ENCODE peak calls at places on chromosomes 5 and 9, in eight cellular contexts. E is PC-3, W is heart left ventricle, V is fibroblast of pulmonary artery, Z is HTR-8/SVneo, I is mesothelial cell of epicardium, M is epithelial cell of esophagus, J is AG08396. P is an unnamed sample.

GRCh38 chr5:141657937-141658545 is 6.8 kb upstream of the FCHSD1 start:
- DNase-seq in M (peak), W (no peak), Z (no peak), E (peak), I (no peak), J (peak), V (peak), P (no peak)

GRCh38 chr5:55421074-55421529 is 113.3 kb downstream of the MTREX start:
- DNase-seq in E (peak), Z (no peak), V (no peak), M (peak), I (no peak), W (no peak), J (no peak), P (no peak)

GRCh38 chr9:95757026-95757425 is 118.5 kb upstream of the ERCC6L2 start:
- DNase-seq in W (no peak), M (peak), J (peak), I (no peak), V (peak), Z (no peak), E (peak), P (no peak)

GRCh38 chr9:5800969-5801738 is 31.8 kb downstream of the ERMP1 start:
- DNase-seq in E (no peak), W (no peak), Z (no peak), J (no peak), V (no peak), M (peak), I (no peak), P (no peak)

GRCh38 chr5:159332800-159333563 is 2.7 kb upstream of the IL12B start:
- DNase-seq in M (no peak), E (no peak), I (no peak), J (no peak), W (no peak), V (no peak), Z (no peak), P (no peak)

GRCh38 chr5:5014836-5015235 is 125.3 kb upstream of the ADAMTS16 start:
- DNase-seq in V (no peak), E (peak), M (peak), I (no peak), W (no peak), Z (peak), J (no peak), P (no peak)

GRCh38 chr5:143261748-143262392 is 141.6 kb downstream of the NR3C1 start:
- DNase-seq in V (peak), E (peak), W (no peak), Z (no peak), J (no peak), I (no peak), M (peak), P (no peak)

GRCh38 chr5:170252710-170253350 is 20.0 kb downstream of the C5orf58 start:
- DNase-seq in Z (no peak), W (no peak), M (no peak), V (no peak), I (no peak), J (no peak), E (no peak), P (no peak)

GRCh38 chr5:116272281-116272941 is 187.6 kb downstream of the COMMD10 start:
- DNase-seq in E (no peak), V (peak), J (peak), M (no peak), I (no peak), W (no peak), Z (no peak), P (no peak)

GRCh38 chr9:24011206-24011605 is 185.2 kb upstream of the ELAVL2 start:
- DNase-seq in Z (no peak), I (no peak), W (no peak), J (no peak), V (no peak), M (no peak), E (no peak), P (no peak)

GRCh38 chr9:24073237-24073636 is 247.2 kb upstream of the ELAVL2 start:
- DNase-seq in W (no peak), M (no peak), V (no peak), E (no peak), Z (no peak), I (no peak), J (no peak), P (no peak)

GRCh38 chr5:15938961-15939360 is 240.6 kb downstream of the MARCHF11 start:
- DNase-seq in J (peak), M (peak), V (peak), W (no peak), E (peak), I (no peak), Z (peak), P (no peak)

GRCh38 chr5:41247135-41247534 is 33.8 kb upstream of the C6 start:
- DNase-seq in J (no peak), W (no peak), E (no peak), V (no peak), Z (no peak), M (no peak), I (no peak), P (no peak)

GRCh38 chr9:9949948-9950347 is 662.9 kb downstream of the PTPRD start:
- DNase-seq in M (no peak), J (no peak), I (no peak), V (no peak), Z (no peak), W (no peak), E (no peak), P (no peak)

GRCh38 chr5:5616247-5616895 is 193.9 kb downstream of the ICE1 start:
- DNase-seq in V (no peak), I (no peak), Z (no peak), J (no peak), W (no peak), M (no peak), E (no peak), P (no peak)

GRCh38 chr5:149181702-149182101 is 40.4 kb downstream of the ABLIM3 start:
- DNase-seq in I (no peak), M (no peak), W (no peak), E (no peak), V (no peak), Z (no peak), J (no peak), P (no peak)

GRCh38 chr5:42912184-42912766 is 100.6 kb upstream of the SELENOP start:
- DNase-seq in E (peak), M (peak), Z (peak), I (no peak), V (peak), W (no peak), J (peak), P (no peak)

GRCh38 chr5:83099445-83099844 is 22.1 kb downstream of the XRCC4 start:
- DNase-seq in W (no peak), M (no peak), V (no peak), E (no peak), I (no peak), Z (no peak), J (no peak), P (no peak)

GRCh38 chr9:131704195-131704983 is 35.5 kb downstream of the RAPGEF1 start:
- DNase-seq in Z (no peak), J (no peak), W (no peak), M (peak), E (peak), I (no peak), V (no peak), P (peak)

GRCh38 chr5:178428341-178429155 is 161.6 kb downstream of the COL23A1 start:
- DNase-seq in M (peak), J (no peak), Z (no peak), I (peak), W (peak), V (no peak), E (no peak), P (peak)

GRCh38 chr5:91331705-91332104 is 51.4 kb downstream of the ARRDC3 start:
- DNase-seq in J (no peak), E (no peak), M (no peak), V (no peak), Z (no peak), W (no peak), I (no peak), P (no peak)

P was measured in head of caudate nucleus.